ENCODE peak calls at places on chromosomes 11 and 22, in seven cellular contexts. J, S, A, N, T, M and C are unnamed samples. For H3K4me1, the result is how much of the 10 kb centered on the place peaks cover.

GRCh38 chr11:128039140-128040021 is 548.0 kb downstream of the ETS1 start:
- DNase-seq in J (no peak), S (peak), A (no peak), N (no peak), T (peak), M (peak), C (peak)

GRCh38 chr11:8321876-8322275 is 58.2 kb upstream of the LMO1 start:
- DNase-seq in J (no peak), S (no peak), A (peak), N (no peak), T (no peak), M (no peak), C (no peak)

GRCh38 chr11:69635804-69636511 is 5.0 kb upstream of the CCND1 start:
- DNase-seq in J (no peak), S (no peak), A (peak), N (no peak), T (no peak), M (no peak), C (no peak)

GRCh38 chr11:34050536-34050935 is 995 bp upstream of the CAPRIN1 start:
- DNase-seq in J (no peak), S (no peak), A (no peak), N (no peak), T (no peak), M (no peak), C (no peak)

GRCh38 chr11:64118871-64119495 is 46.9 kb downstream of the MACROD1 start:
- DNase-seq in J (no peak), S (no peak), A (no peak), N (no peak), T (no peak), M (no peak), C (no peak)

GRCh38 chr22:25763239-25763777 is 21.3 kb downstream of the MYO18B start:
- DNase-seq in J (no peak), S (no peak), A (no peak), N (no peak), T (no peak), M (no peak), C (no peak)

GRCh38 chr11:18771266-18772035 is 20.1 kb downstream of the PTPN5 start:
- DNase-seq in J (no peak), S (no peak), A (no peak), N (no peak), T (no peak), M (no peak), C (no peak)

GRCh38 chr11:69662806-69663205 is 12.3 kb downstream of the LTO1 start:
- DNase-seq in J (no peak), S (no peak), A (peak), N (no peak), T (no peak), M (no peak), C (no peak)

GRCh38 chr22:27879923-27880322 is 39.1 kb downstream of the PITPNB start:
- DNase-seq in J (peak), S (no peak), A (no peak), N (no peak), T (no peak), M (no peak), C (peak)

GRCh38 chr11:101129203-101129943 is at the start of gene PGR:
- DNase-seq in J (peak), S (no peak), A (peak), N (peak), T (no peak), M (peak), C (no peak)
- H3K4me3 ChIP-seq in J (no peak), S (no peak), A (peak), N (no peak), T (no peak), M (no peak), C (no peak)

GRCh38 chr11:79412761-79413160 is 28.1 kb downstream of the TENM4 start:
- DNase-seq in J (no peak), S (no peak), A (no peak), N (no peak), T (no peak), M (no peak), C (no peak)
- H3K4me1 ChIP-seq in J (under half), S (under half), A (under half), N (under half), T (under half), M (under half), C (under half)

DNA sequence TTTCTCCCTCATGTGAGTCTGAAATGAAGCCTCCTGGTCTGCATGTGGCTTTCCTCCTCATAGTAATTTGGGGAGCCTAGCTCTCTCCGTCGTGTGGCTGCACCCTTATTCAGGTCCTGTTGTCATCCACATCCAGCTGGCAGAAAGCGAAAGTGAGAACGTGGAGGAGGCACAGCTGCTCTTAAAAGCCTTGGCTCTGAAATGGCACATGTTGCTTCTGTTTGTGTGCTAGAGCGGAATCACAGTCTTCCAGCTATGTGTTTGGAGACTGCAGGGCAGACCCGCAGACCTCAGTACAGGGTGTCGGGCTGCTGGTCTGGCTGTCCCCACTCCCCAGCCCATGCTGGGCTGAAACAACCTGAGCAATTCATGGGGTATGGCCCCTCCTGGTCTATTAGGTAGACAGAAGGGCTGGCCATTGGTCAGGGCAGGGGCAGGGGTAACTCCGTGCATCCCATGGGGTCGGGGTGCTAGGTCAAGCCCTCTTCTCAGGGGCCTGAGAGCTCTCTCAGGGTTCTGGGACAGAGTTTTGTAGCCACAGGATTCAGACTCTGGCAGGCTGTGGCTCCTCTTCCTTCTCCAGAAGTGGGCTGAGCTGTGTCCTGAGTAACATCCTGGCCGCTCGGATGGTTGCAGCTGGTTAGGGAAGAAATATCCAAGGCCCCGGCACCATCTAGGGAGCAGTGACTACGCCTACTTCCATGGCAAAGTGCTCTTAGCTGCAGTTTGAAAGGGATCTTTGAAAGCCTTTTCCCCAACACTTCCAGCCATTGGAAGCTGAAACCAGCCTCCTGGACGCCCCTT is 50.6 kb downstream of the C11orf96 start:
- DNase-seq in J (no peak), S (no peak), A (no peak), N (no peak), T (no peak), M (peak), C (peak)
- H3K4me3 ChIP-seq in J (no peak), S (no peak), A (no peak), N (no peak), T (no peak), M (no peak), C (no peak)

GRCh38 chr22:45550416-45550815 is 47.7 kb downstream of the FBLN1 start:
- DNase-seq in J (no peak), S (no peak), A (no peak), N (no peak), T (no peak), M (no peak), C (no peak)
- H3K4me1 ChIP-seq in J (under half), S (under half), A (under half), N (under half), T (under half), M (under half), C (under half)

GRCh38 chr22:35860087-35860733 is 142.5 kb downstream of the APOL5 start:
- DNase-seq in J (no peak), S (no peak), A (no peak), N (no peak), T (no peak), M (no peak), C (no peak)

GRCh38 chr22:35861451-35861850 is 143.8 kb downstream of the APOL5 start:
- DNase-seq in J (no peak), S (no peak), A (no peak), N (no peak), T (no peak), M (no peak), C (no peak)

GRCh38 chr22:35862697-35863096 is 145.0 kb downstream of the APOL5 start:
- DNase-seq in J (no peak), S (no peak), A (no peak), N (no peak), T (no peak), M (no peak), C (no peak)

GRCh38 chr22:35863432-35863831 is 145.8 kb downstream of the APOL5 start:
- DNase-seq in J (peak), S (no peak), A (no peak), N (no peak), T (no peak), M (no peak), C (no peak)

GRCh38 chr22:35860837-35861236 is 143.2 kb downstream of the APOL5 start:
- DNase-seq in J (no peak), S (no peak), A (no peak), N (no peak), T (no peak), M (no peak), C (no peak)
- H3K4me3 ChIP-seq in J (no peak), S (no peak), A (no peak), N (no peak), T (no peak), M (no peak), C (no peak)

DNA sequence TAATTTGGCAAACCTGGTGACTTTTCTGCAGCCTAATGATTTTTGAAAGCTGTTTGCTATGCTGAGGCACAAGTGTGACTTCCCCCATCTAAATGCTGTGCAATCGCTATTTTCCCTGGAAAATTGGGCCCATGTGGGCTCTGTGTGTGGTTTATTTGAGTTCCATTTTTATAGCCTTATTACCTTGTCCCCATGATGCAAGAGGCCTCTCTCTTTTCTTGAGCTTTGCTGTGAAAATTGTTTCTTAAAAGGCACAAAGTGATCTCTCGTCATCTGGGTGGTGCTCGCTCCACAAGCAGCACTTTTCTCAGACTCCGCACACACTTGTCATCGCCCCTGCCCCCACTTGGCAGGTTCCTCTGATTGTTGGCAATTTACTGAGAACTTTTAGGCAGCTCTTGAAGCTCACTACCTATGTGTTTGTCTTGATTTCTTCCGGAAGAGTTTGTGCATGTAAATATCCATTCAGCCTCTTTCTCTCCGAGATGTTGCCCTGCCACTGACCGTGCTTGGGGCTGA is 24.9 kb downstream of the BMAL1 start:
- DNase-seq in J (no peak), S (no peak), A (no peak), N (no peak), T (no peak), M (no peak), C (no peak)
- H3K4me1 ChIP-seq in J (under half), S (half or more), A (under half), N (under half), T (half or more), M (under half), C (half or more)

DNA sequence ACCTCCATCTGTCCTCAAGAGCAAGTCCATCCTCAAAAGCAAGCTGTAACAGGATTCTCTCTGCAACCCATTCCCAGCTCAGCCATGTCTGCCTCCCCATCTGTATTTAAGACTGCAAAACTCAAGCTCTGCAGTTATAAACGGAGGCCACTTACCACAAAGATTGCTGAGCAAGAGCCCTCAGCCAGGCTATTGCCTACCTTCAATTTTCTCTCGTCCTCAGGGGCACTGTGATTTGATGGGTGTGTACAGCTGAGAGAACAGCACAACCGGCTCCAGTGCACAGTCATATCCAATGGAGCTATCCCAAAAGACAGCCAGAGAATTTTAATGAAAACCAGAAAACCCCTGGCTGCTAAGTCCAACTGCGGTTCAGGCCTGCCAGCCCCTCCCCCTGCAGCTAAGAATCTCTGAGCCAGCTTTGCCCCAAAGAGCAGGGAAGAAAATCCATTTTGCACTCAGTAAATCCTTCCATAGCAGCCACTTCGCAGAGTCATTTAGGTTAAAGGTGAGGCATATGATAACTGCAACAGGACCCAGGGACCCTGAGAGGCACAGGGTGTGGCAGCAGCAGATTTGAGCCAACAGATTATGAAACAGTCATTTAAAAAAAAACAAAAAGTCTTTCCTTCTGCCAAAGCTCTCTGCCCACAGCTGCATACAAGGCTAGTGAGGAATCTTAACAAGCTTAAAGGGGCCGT is 37.6 kb downstream of the RAB30 start:
- DNase-seq in J (no peak), S (no peak), A (no peak), N (peak), T (no peak), M (peak), C (no peak)
- H3K4me3 ChIP-seq in J (no peak), S (no peak), A (peak), N (no peak), T (no peak), M (no peak), C (no peak)